ENCODE peak calls at places on chromosome 9, in nine cellular contexts. One of them, this sample, is unnamed.
A peak's percentile ranks its signal among the peaks of the same experiment; 100 is the strongest.

GRCh38 chr9:132042324-132042723 is 37.3 kb downstream of the MED27 start:
- DNase-seq in EH: peak; percentile 99
- DNase-seq in LoVo: peak; percentile 7
- DNase-seq in stimulated activated CD4-positive, alpha-beta T cell treated with anti-CD3 and anti-CD28 coated beads, Interleukin-1b, Interleukin-23, amount 100 ng/mL, for 1 hour: no peak
- DNase-seq in left lung: no peak
- DNase-seq in effector CD4-positive, alpha-beta T cell: no peak
- DNase-seq in foreskin fibroblast: peak; percentile 97
- DNase-seq in colonic mucosa: no peak
- DNase-seq in T follicular helper cell: no peak
- DNase-seq in this sample: peak; percentile 87

GRCh38 chr9:137276757-137277328 is 683 bp upstream of the TOR4A start:
- DNase-seq in EH: peak; percentile 71
- DNase-seq in LoVo: peak; percentile 51
- DNase-seq in stimulated activated CD4-positive, alpha-beta T cell treated with anti-CD3 and anti-CD28 coated beads, Interleukin-1b, Interleukin-23, amount 100 ng/mL, for 1 hour: no peak
- DNase-seq in left lung: peak; percentile 87
- DNase-seq in effector CD4-positive, alpha-beta T cell: no peak
- DNase-seq in foreskin fibroblast: peak; percentile 87
- DNase-seq in colonic mucosa: peak; percentile 84
- DNase-seq in T follicular helper cell: no peak
- DNase-seq in this sample: peak; percentile 61

GRCh38 chr9:104927216-104927911 is 591 bp downstream of the ABCA1 start:
- DNase-seq in EH: peak; percentile 59
- DNase-seq in LoVo: no peak
- DNase-seq in stimulated activated CD4-positive, alpha-beta T cell treated with anti-CD3 and anti-CD28 coated beads, Interleukin-1b, Interleukin-23, amount 100 ng/mL, for 1 hour: no peak
- DNase-seq in left lung: peak; percentile 53
- DNase-seq in effector CD4-positive, alpha-beta T cell: no peak
- DNase-seq in foreskin fibroblast: peak; percentile 64
- DNase-seq in colonic mucosa: peak; percentile 57
- DNase-seq in T follicular helper cell: no peak
- DNase-seq in this sample: peak; percentile 54

GRCh38 chr9:101337237-101337636 is 47.6 kb downstream of the BAAT start:
- DNase-seq in EH: no peak
- DNase-seq in LoVo: no peak
- DNase-seq in stimulated activated CD4-positive, alpha-beta T cell treated with anti-CD3 and anti-CD28 coated beads, Interleukin-1b, Interleukin-23, amount 100 ng/mL, for 1 hour: no peak
- DNase-seq in left lung: no peak
- DNase-seq in effector CD4-positive, alpha-beta T cell: no peak
- DNase-seq in foreskin fibroblast: no peak
- DNase-seq in colonic mucosa: no peak
- DNase-seq in T follicular helper cell: no peak
- DNase-seq in this sample: no peak

GRCh38 chr9:126421567-126422428 is 95.2 kb downstream of the MVB12B start:
- DNase-seq in EH: no peak
- DNase-seq in LoVo: no peak
- DNase-seq in stimulated activated CD4-positive, alpha-beta T cell treated with anti-CD3 and anti-CD28 coated beads, Interleukin-1b, Interleukin-23, amount 100 ng/mL, for 1 hour: no peak
- DNase-seq in left lung: no peak
- DNase-seq in effector CD4-positive, alpha-beta T cell: no peak
- DNase-seq in foreskin fibroblast: no peak
- DNase-seq in colonic mucosa: no peak
- DNase-seq in T follicular helper cell: no peak
- DNase-seq in this sample: no peak

GRCh38 chr9:137479315-137479861 is 20.3 kb upstream of the NSMF start:
- DNase-seq in EH: peak; percentile 17
- DNase-seq in LoVo: no peak
- DNase-seq in stimulated activated CD4-positive, alpha-beta T cell treated with anti-CD3 and anti-CD28 coated beads, Interleukin-1b, Interleukin-23, amount 100 ng/mL, for 1 hour: no peak
- DNase-seq in left lung: peak; percentile 11
- DNase-seq in effector CD4-positive, alpha-beta T cell: no peak
- DNase-seq in foreskin fibroblast: peak; percentile 35
- DNase-seq in colonic mucosa: no peak
- DNase-seq in T follicular helper cell: no peak
- DNase-seq in this sample: peak; percentile 21

GRCh38 chr9:91155181-91155580 is 206.5 kb downstream of the AUH start:
- DNase-seq in EH: no peak
- DNase-seq in LoVo: no peak
- DNase-seq in stimulated activated CD4-positive, alpha-beta T cell treated with anti-CD3 and anti-CD28 coated beads, Interleukin-1b, Interleukin-23, amount 100 ng/mL, for 1 hour: no peak
- DNase-seq in left lung: no peak
- DNase-seq in effector CD4-positive, alpha-beta T cell: no peak
- DNase-seq in foreskin fibroblast: no peak
- DNase-seq in colonic mucosa: no peak
- DNase-seq in T follicular helper cell: no peak
- DNase-seq in this sample: no peak

GRCh38 chr9:132998861-132999635 is 20.6 kb downstream of the GFI1B start:
- DNase-seq in EH: no peak
- DNase-seq in LoVo: no peak
- DNase-seq in stimulated activated CD4-positive, alpha-beta T cell treated with anti-CD3 and anti-CD28 coated beads, Interleukin-1b, Interleukin-23, amount 100 ng/mL, for 1 hour: no peak
- DNase-seq in left lung: peak; percentile 12
- DNase-seq in effector CD4-positive, alpha-beta T cell: no peak
- DNase-seq in foreskin fibroblast: no peak
- DNase-seq in colonic mucosa: no peak
- DNase-seq in T follicular helper cell: no peak
- DNase-seq in this sample: no peak

GRCh38 chr9:127837346-127837745 is 17.1 kb downstream of the ENG start:
- DNase-seq in EH: no peak
- DNase-seq in LoVo: no peak
- DNase-seq in stimulated activated CD4-positive, alpha-beta T cell treated with anti-CD3 and anti-CD28 coated beads, Interleukin-1b, Interleukin-23, amount 100 ng/mL, for 1 hour: no peak
- DNase-seq in left lung: no peak
- DNase-seq in effector CD4-positive, alpha-beta T cell: no peak
- DNase-seq in foreskin fibroblast: peak; percentile 59
- DNase-seq in colonic mucosa: no peak
- DNase-seq in T follicular helper cell: no peak
- DNase-seq in this sample: no peak

GRCh38 chr9:6549106-6549505 is 96.4 kb downstream of the GLDC start:
- DNase-seq in EH: no peak
- DNase-seq in LoVo: no peak
- DNase-seq in stimulated activated CD4-positive, alpha-beta T cell treated with anti-CD3 and anti-CD28 coated beads, Interleukin-1b, Interleukin-23, amount 100 ng/mL, for 1 hour: no peak
- DNase-seq in left lung: no peak
- DNase-seq in effector CD4-positive, alpha-beta T cell: no peak
- DNase-seq in foreskin fibroblast: no peak
- DNase-seq in colonic mucosa: no peak
- DNase-seq in T follicular helper cell: no peak
- DNase-seq in this sample: no peak

GRCh38 chr9:26169684-26170083 is 491.4 kb upstream of the TUSC1 start:
- DNase-seq in EH: peak; percentile 66
- DNase-seq in LoVo: no peak
- DNase-seq in stimulated activated CD4-positive, alpha-beta T cell treated with anti-CD3 and anti-CD28 coated beads, Interleukin-1b, Interleukin-23, amount 100 ng/mL, for 1 hour: no peak
- DNase-seq in left lung: no peak
- DNase-seq in effector CD4-positive, alpha-beta T cell: no peak
- DNase-seq in foreskin fibroblast: peak; percentile 6
- DNase-seq in colonic mucosa: no peak
- DNase-seq in T follicular helper cell: no peak
- DNase-seq in this sample: no peak

GRCh38 chr9:36862206-36863145 is 171.6 kb downstream of the PAX5 start:
- DNase-seq in EH: peak; percentile 44
- DNase-seq in LoVo: peak; percentile 13
- DNase-seq in stimulated activated CD4-positive, alpha-beta T cell treated with anti-CD3 and anti-CD28 coated beads, Interleukin-1b, Interleukin-23, amount 100 ng/mL, for 1 hour: no peak
- DNase-seq in left lung: no peak
- DNase-seq in effector CD4-positive, alpha-beta T cell: no peak
- DNase-seq in foreskin fibroblast: peak; percentile 68
- DNase-seq in colonic mucosa: peak; percentile 60
- DNase-seq in T follicular helper cell: no peak
- DNase-seq in this sample: peak; percentile 66

GRCh38 chr9:137056739-137057407 is 3.0 kb upstream of the ENTPD2 start:
- DNase-seq in EH: no peak
- DNase-seq in LoVo: no peak
- DNase-seq in stimulated activated CD4-positive, alpha-beta T cell treated with anti-CD3 and anti-CD28 coated beads, Interleukin-1b, Interleukin-23, amount 100 ng/mL, for 1 hour: no peak
- DNase-seq in left lung: no peak
- DNase-seq in effector CD4-positive, alpha-beta T cell: no peak
- DNase-seq in foreskin fibroblast: no peak
- DNase-seq in colonic mucosa: peak; percentile 69
- DNase-seq in T follicular helper cell: no peak
- DNase-seq in this sample: no peak

GRCh38 chr9:84538879-84539278 is 130.7 kb upstream of the NTRK2 start:
- DNase-seq in EH: no peak
- DNase-seq in LoVo: no peak
- DNase-seq in stimulated activated CD4-positive, alpha-beta T cell treated with anti-CD3 and anti-CD28 coated beads, Interleukin-1b, Interleukin-23, amount 100 ng/mL, for 1 hour: no peak
- DNase-seq in left lung: no peak
- DNase-seq in effector CD4-positive, alpha-beta T cell: no peak
- DNase-seq in foreskin fibroblast: no peak
- DNase-seq in colonic mucosa: no peak
- DNase-seq in T follicular helper cell: no peak
- DNase-seq in this sample: no peak

GRCh38 chr9:92310562-92310961 is 14.6 kb downstream of the NOL8 start:
- DNase-seq in EH: no peak
- DNase-seq in LoVo: no peak
- DNase-seq in stimulated activated CD4-positive, alpha-beta T cell treated with anti-CD3 and anti-CD28 coated beads, Interleukin-1b, Interleukin-23, amount 100 ng/mL, for 1 hour: no peak
- DNase-seq in left lung: no peak
- DNase-seq in effector CD4-positive, alpha-beta T cell: no peak
- DNase-seq in foreskin fibroblast: no peak
- DNase-seq in colonic mucosa: no peak
- DNase-seq in T follicular helper cell: no peak
- DNase-seq in this sample: no peak

GRCh38 chr9:92642041-92642451 is 27.9 kb downstream of the IPPK start:
- DNase-seq in EH: no peak
- DNase-seq in LoVo: no peak
- DNase-seq in stimulated activated CD4-positive, alpha-beta T cell treated with anti-CD3 and anti-CD28 coated beads, Interleukin-1b, Interleukin-23, amount 100 ng/mL, for 1 hour: no peak
- DNase-seq in left lung: no peak
- DNase-seq in effector CD4-positive, alpha-beta T cell: no peak
- DNase-seq in foreskin fibroblast: no peak
- DNase-seq in colonic mucosa: no peak
- DNase-seq in T follicular helper cell: no peak
- DNase-seq in this sample: no peak

GRCh38 chr9:137064027-137064879 is 6.1 kb downstream of the SAPCD2 start:
- DNase-seq in EH: peak; percentile 63
- DNase-seq in LoVo: no peak
- DNase-seq in stimulated activated CD4-positive, alpha-beta T cell treated with anti-CD3 and anti-CD28 coated beads, Interleukin-1b, Interleukin-23, amount 100 ng/mL, for 1 hour: peak; percentile 58
- DNase-seq in left lung: no peak
- DNase-seq in effector CD4-positive, alpha-beta T cell: peak; percentile 41
- DNase-seq in foreskin fibroblast: peak; percentile 77
- DNase-seq in colonic mucosa: peak; percentile 76
- DNase-seq in T follicular helper cell: no peak
- DNase-seq in this sample: peak; percentile 70

GRCh38 chr9:88993327-88993726 is 2.1 kb downstream of the S1PR3 start:
- DNase-seq in EH: no peak
- DNase-seq in LoVo: no peak
- DNase-seq in stimulated activated CD4-positive, alpha-beta T cell treated with anti-CD3 and anti-CD28 coated beads, Interleukin-1b, Interleukin-23, amount 100 ng/mL, for 1 hour: no peak
- DNase-seq in left lung: no peak
- DNase-seq in effector CD4-positive, alpha-beta T cell: no peak
- DNase-seq in foreskin fibroblast: no peak
- DNase-seq in colonic mucosa: no peak
- DNase-seq in T follicular helper cell: no peak
- DNase-seq in this sample: no peak

GRCh38 chr9:93077811-93078210 is 18.2 kb upstream of the CARD19 start:
- DNase-seq in EH: no peak
- DNase-seq in LoVo: no peak
- DNase-seq in stimulated activated CD4-positive, alpha-beta T cell treated with anti-CD3 and anti-CD28 coated beads, Interleukin-1b, Interleukin-23, amount 100 ng/mL, for 1 hour: no peak
- DNase-seq in left lung: no peak
- DNase-seq in effector CD4-positive, alpha-beta T cell: no peak
- DNase-seq in foreskin fibroblast: no peak
- DNase-seq in colonic mucosa: no peak
- DNase-seq in T follicular helper cell: no peak
- DNase-seq in this sample: no peak

GRCh38 chr9:129678844-129679243 is 13.4 kb downstream of the PRRX2 start:
- DNase-seq in EH: no peak
- DNase-seq in LoVo: no peak
- DNase-seq in stimulated activated CD4-positive, alpha-beta T cell treated with anti-CD3 and anti-CD28 coated beads, Interleukin-1b, Interleukin-23, amount 100 ng/mL, for 1 hour: no peak
- DNase-seq in left lung: no peak
- DNase-seq in effector CD4-positive, alpha-beta T cell: no peak
- DNase-seq in foreskin fibroblast: no peak
- DNase-seq in colonic mucosa: no peak
- DNase-seq in T follicular helper cell: no peak
- DNase-seq in this sample: no peak

GRCh38 chr9:101849102-101849707 is 110.8 kb upstream of the GRIN3A start:
- DNase-seq in EH: no peak
- DNase-seq in LoVo: no peak
- DNase-seq in stimulated activated CD4-positive, alpha-beta T cell treated with anti-CD3 and anti-CD28 coated beads, Interleukin-1b, Interleukin-23, amount 100 ng/mL, for 1 hour: no peak
- DNase-seq in left lung: no peak
- DNase-seq in effector CD4-positive, alpha-beta T cell: no peak
- DNase-seq in foreskin fibroblast: no peak
- DNase-seq in colonic mucosa: peak; percentile 28
- DNase-seq in T follicular helper cell: no peak
- DNase-seq in this sample: no peak

GRCh38 chr9:20382460-20383071 is 239.7 kb downstream of the MLLT3 start:
- DNase-seq in EH: peak; percentile 77
- DNase-seq in LoVo: peak; percentile 22
- DNase-seq in stimulated activated CD4-positive, alpha-beta T cell treated with anti-CD3 and anti-CD28 coated beads, Interleukin-1b, Interleukin-23, amount 100 ng/mL, for 1 hour: no peak
- DNase-seq in left lung: no peak
- DNase-seq in effector CD4-positive, alpha-beta T cell: no peak
- DNase-seq in foreskin fibroblast: peak; percentile 80
- DNase-seq in colonic mucosa: no peak
- DNase-seq in T follicular helper cell: no peak
- DNase-seq in this sample: no peak